ENCODE peak calls at places on chromosomes 12 and 14, in five cellular contexts. One of them, this sample, is unnamed.
A peak's percentile ranks its signal among the peaks of the same experiment; 100 is the strongest.

GRCh38 chr12:76018111-76018510 is 13.5 kb downstream of the PHLDA1 start:
- DNase-seq in K562: no peak
- DNase-seq in suprapubic skin: no peak
- DNase-seq in sigmoid colon: no peak
- DNase-seq in stomach: no peak
- DNase-seq in this sample: no peak

GRCh38 chr12:27542628-27543027 is 18.6 kb downstream of the PPFIBP1 start:
- DNase-seq in sigmoid colon: no peak
- DNase-seq in suprapubic skin: no peak
- DNase-seq in stomach: no peak
- DNase-seq in K562: no peak
- DNase-seq in this sample: no peak

GRCh38 chr14:103057372-103058208 is at the start of gene CDC42BPB:
- DNase-seq in suprapubic skin: peak; percentile 89
- DNase-seq in sigmoid colon: peak; percentile 94
- DNase-seq in K562: peak; percentile 86
- DNase-seq in stomach: peak; percentile 92
- DNase-seq in this sample: peak; percentile 91

GRCh38 chr14:101823511-101824120 is 62.1 kb downstream of the PPP2R5C start:
- DNase-seq in stomach: peak; percentile 49
- DNase-seq in sigmoid colon: peak; percentile 94
- DNase-seq in suprapubic skin: no peak
- DNase-seq in K562: no peak
- DNase-seq in this sample: peak; percentile 60

GRCh38 chr12:55762646-55763045 is 19.7 kb downstream of the GDF11 start:
- DNase-seq in suprapubic skin: no peak
- DNase-seq in stomach: no peak
- DNase-seq in sigmoid colon: no peak
- DNase-seq in K562: no peak
- DNase-seq in this sample: no peak

GRCh38 chr12:113196996-113197395 is 11.5 kb downstream of the RITA1 start:
- DNase-seq in sigmoid colon: peak; percentile 84
- DNase-seq in stomach: peak; percentile 73
- DNase-seq in suprapubic skin: peak; percentile 83
- DNase-seq in K562: peak; percentile 87
- DNase-seq in this sample: peak; percentile 76

GRCh38 chr14:58805605-58806358 is 168.0 kb downstream of the DACT1 start:
- DNase-seq in suprapubic skin: no peak
- DNase-seq in stomach: no peak
- DNase-seq in K562: no peak
- DNase-seq in sigmoid colon: no peak
- DNase-seq in this sample: no peak

GRCh38 chr14:53432378-53432802 is 279.3 kb upstream of the DDHD1 start:
- DNase-seq in K562: peak; percentile 4
- DNase-seq in suprapubic skin: no peak
- DNase-seq in sigmoid colon: no peak
- DNase-seq in stomach: no peak
- DNase-seq in this sample: no peak

GRCh38 chr14:77314539-77314938 is 6.1 kb downstream of the POMT2 start:
- DNase-seq in suprapubic skin: no peak
- DNase-seq in K562: no peak
- DNase-seq in stomach: no peak
- DNase-seq in sigmoid colon: no peak
- DNase-seq in this sample: no peak

GRCh38 chr12:109296431-109296830 is 12.7 kb downstream of the FOXN4 start:
- DNase-seq in suprapubic skin: no peak
- DNase-seq in stomach: no peak
- DNase-seq in K562: no peak
- DNase-seq in sigmoid colon: peak; percentile 39
- DNase-seq in this sample: no peak

GRCh38 chr12:132156145-132156709 is 12.0 kb downstream of the NOC4L start:
- DNase-seq in K562: no peak
- DNase-seq in stomach: no peak
- DNase-seq in suprapubic skin: no peak
- DNase-seq in sigmoid colon: no peak
- DNase-seq in this sample: no peak

GRCh38 chr12:56237552-56237951 is 7.7 kb downstream of the SLC39A5 start:
- DNase-seq in stomach: no peak
- DNase-seq in sigmoid colon: no peak
- DNase-seq in suprapubic skin: no peak
- DNase-seq in K562: no peak
- DNase-seq in this sample: no peak

GRCh38 chr12:47838286-47838931 is 18.7 kb upstream of the HDAC7 start:
- DNase-seq in sigmoid colon: no peak
- DNase-seq in K562: peak; percentile 74
- DNase-seq in stomach: no peak
- DNase-seq in suprapubic skin: peak; percentile 65
- DNase-seq in this sample: no peak

GRCh38 chr14:69413483-69413882 is 15.0 kb downstream of the SLC39A9 start:
- DNase-seq in suprapubic skin: no peak
- DNase-seq in stomach: no peak
- DNase-seq in K562: no peak
- DNase-seq in sigmoid colon: no peak
- DNase-seq in this sample: no peak

GRCh38 chr14:106840258-106840657 is 1313.9 kb downstream of the TMEM121 start:
- DNase-seq in suprapubic skin: no peak
- DNase-seq in sigmoid colon: no peak
- DNase-seq in stomach: no peak
- DNase-seq in K562: no peak
- DNase-seq in this sample: no peak

GRCh38 chr14:90483551-90483950 is 86.7 kb downstream of the CALM1 start:
- DNase-seq in sigmoid colon: no peak
- DNase-seq in suprapubic skin: no peak
- DNase-seq in stomach: peak; percentile 67
- DNase-seq in K562: no peak
- DNase-seq in this sample: peak; percentile 49

GRCh38 chr12:131445184-131445974 is 265.5 kb upstream of the SFSWAP start:
- DNase-seq in K562: no peak
- DNase-seq in suprapubic skin: no peak
- DNase-seq in sigmoid colon: no peak
- DNase-seq in stomach: peak; percentile 15
- DNase-seq in this sample: no peak

GRCh38 chr12:52769946-52770345 is 7.2 kb downstream of the KRT76 start:
- DNase-seq in K562: no peak
- DNase-seq in sigmoid colon: no peak
- DNase-seq in stomach: no peak
- DNase-seq in suprapubic skin: no peak
- DNase-seq in this sample: no peak

GRCh38 chr12:108800591-108800990 is 56.8 kb downstream of the SSH1 start:
- DNase-seq in K562: no peak
- DNase-seq in sigmoid colon: no peak
- DNase-seq in suprapubic skin: no peak
- DNase-seq in stomach: no peak
- DNase-seq in this sample: no peak

GRCh38 chr14:104724981-104725771 is 1.1 kb downstream of the ADSS1 start:
- DNase-seq in suprapubic skin: no peak
- DNase-seq in K562: peak; percentile 30
- DNase-seq in stomach: peak; percentile 45
- DNase-seq in sigmoid colon: no peak
- DNase-seq in this sample: peak; percentile 37

GRCh38 chr14:30443368-30444007 is 115.5 kb upstream of the G2E3 start:
- DNase-seq in sigmoid colon: no peak
- DNase-seq in K562: no peak
- DNase-seq in stomach: no peak
- DNase-seq in suprapubic skin: no peak
- DNase-seq in this sample: no peak

GRCh38 chr12:2376855-2377657 is 324.3 kb downstream of the CACNA1C start:
- DNase-seq in sigmoid colon: peak; percentile 48
- DNase-seq in suprapubic skin: peak; percentile 36
- DNase-seq in K562: no peak
- DNase-seq in stomach: no peak
- DNase-seq in this sample: peak; percentile 18

GRCh38 chr12:127650626-127651025 is 616.3 kb upstream of the TMEM132C start:
- DNase-seq in suprapubic skin: no peak
- DNase-seq in sigmoid colon: no peak
- DNase-seq in K562: no peak
- DNase-seq in stomach: no peak
- DNase-seq in this sample: no peak

DNA sequence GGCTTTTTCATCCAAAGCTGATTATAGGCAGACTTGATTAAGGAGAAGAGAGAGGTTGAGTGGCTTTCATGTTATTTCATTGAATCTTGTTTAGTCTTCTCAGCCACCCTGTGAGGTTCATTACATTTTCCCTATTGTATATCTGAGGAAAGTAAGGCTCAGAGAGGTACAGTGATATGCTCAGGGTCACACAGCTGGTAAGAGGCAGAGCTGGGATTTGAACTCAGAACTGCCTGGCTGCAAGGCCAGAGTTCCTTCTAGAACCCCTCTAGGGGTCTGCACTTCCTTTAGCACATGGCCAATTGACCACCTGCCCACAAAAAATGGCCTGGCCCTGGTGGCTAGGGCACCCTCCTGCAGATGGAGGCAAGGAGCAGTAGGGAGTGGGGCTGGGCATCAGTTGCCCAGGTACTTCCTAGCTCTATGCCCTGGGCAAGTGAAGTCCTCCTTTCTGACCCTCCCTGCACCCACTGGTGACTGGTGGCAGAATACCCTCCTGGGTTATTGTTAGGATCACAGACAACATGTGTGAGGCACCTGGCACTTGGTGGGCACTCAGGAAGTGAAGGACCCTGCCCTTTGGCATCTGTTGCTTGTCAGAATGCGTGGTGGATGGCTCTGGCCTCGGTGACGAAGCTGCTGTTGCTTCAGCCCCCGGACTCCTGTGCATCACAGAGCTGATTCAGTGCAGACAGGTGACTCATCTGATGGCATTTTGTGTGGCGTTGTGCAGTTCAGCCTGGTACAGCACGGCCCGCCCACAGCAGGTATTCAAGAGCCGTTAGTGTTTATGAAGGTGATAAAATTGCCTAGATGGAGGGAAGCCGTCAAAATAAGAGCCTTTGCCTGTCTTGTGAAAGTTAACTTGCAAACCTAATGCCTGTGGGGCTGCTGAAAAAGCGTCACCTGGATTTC is 115.8 kb downstream of the SLC25A47 start:
- DNase-seq in K562: no peak
- DNase-seq in sigmoid colon: peak; percentile 48
- DNase-seq in suprapubic skin: no peak
- DNase-seq in stomach: peak; percentile 42
- DNase-seq in this sample: peak; percentile 87
- TF ChIP-seq POLR2AphosphoS5 in K562: no peak
- TF ChIP-seq POLR2AphosphoS5 in sigmoid colon: no peak
- TF ChIP-seq POLR2AphosphoS5 in suprapubic skin: no peak
- TF ChIP-seq POLR2AphosphoS5 in stomach: no peak
- TF ChIP-seq POLR2AphosphoS5 in this sample: peak; percentile 77

GRCh38 chr12:62372134-62372533 is 94.5 kb upstream of the MON2 start:
- DNase-seq in suprapubic skin: no peak
- DNase-seq in sigmoid colon: no peak
- DNase-seq in K562: no peak
- DNase-seq in stomach: no peak
- DNase-seq in this sample: no peak

GRCh38 chr12:62375603-62376002 is 91.0 kb upstream of the MON2 start:
- DNase-seq in sigmoid colon: no peak
- DNase-seq in suprapubic skin: no peak
- DNase-seq in stomach: no peak
- DNase-seq in K562: no peak
- DNase-seq in this sample: no peak

GRCh38 chr12:62371661-62372060 is 95.0 kb upstream of the MON2 start:
- DNase-seq in stomach: no peak
- DNase-seq in sigmoid colon: no peak
- DNase-seq in suprapubic skin: no peak
- DNase-seq in K562: no peak
- DNase-seq in this sample: no peak

GRCh38 chr12:62370189-62370588 is 96.4 kb upstream of the MON2 start:
- DNase-seq in stomach: no peak
- DNase-seq in suprapubic skin: no peak
- DNase-seq in K562: no peak
- DNase-seq in sigmoid colon: no peak
- DNase-seq in this sample: no peak

GRCh38 chr12:62372825-62373224 is 93.8 kb upstream of the MON2 start:
- DNase-seq in stomach: no peak
- DNase-seq in K562: no peak
- DNase-seq in sigmoid colon: no peak
- DNase-seq in suprapubic skin: no peak
- DNase-seq in this sample: no peak
- H3K4me3 ChIP-seq in stomach: no peak overlapping the region
- H3K4me3 ChIP-seq in K562: no peak overlapping the region
- H3K4me3 ChIP-seq in sigmoid colon: no peak overlapping the region
- H3K4me3 ChIP-seq in suprapubic skin: no peak overlapping the region
- H3K4me3 ChIP-seq in this sample: no peak overlapping the region

DNA sequence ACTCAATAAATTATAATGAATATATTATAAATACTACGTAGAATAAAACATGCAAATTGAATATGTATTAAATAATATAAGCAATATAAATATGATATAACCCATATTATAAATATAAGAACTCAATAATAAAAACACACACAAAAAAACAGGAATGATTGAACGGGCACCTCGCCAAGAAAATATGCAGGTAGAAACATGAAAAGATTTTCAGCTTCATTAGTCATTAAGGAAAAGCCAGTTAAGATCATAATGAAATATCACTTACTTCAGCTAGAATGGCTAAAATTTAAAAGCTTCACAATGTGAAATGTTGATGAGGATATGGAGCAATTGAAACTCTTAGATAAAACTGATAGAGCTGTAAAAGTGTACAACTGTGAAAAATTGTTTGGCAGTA is 17.8 kb upstream of the SEL1L start:
- DNase-seq in sigmoid colon: no peak
- DNase-seq in stomach: no peak
- DNase-seq in K562: no peak
- DNase-seq in suprapubic skin: no peak
- DNase-seq in this sample: no peak
- H3K27ac ChIP-seq in sigmoid colon: no peak overlapping the region
- H3K27ac ChIP-seq in stomach: no peak overlapping the region
- H3K27ac ChIP-seq in K562: no peak overlapping the region
- H3K27ac ChIP-seq in suprapubic skin: no peak overlapping the region
- H3K27ac ChIP-seq in this sample: no peak overlapping the region

GRCh38 chr12:93009533-93009932 is 80.4 kb upstream of the EEA1 start:
- DNase-seq in sigmoid colon: no peak
- DNase-seq in suprapubic skin: no peak
- DNase-seq in stomach: no peak
- DNase-seq in K562: no peak
- DNase-seq in this sample: no peak
- TF ChIP-seq POLR2AphosphoS5 in sigmoid colon: no peak
- TF ChIP-seq POLR2AphosphoS5 in suprapubic skin: no peak
- TF ChIP-seq POLR2AphosphoS5 in stomach: no peak
- TF ChIP-seq POLR2AphosphoS5 in K562: no peak
- TF ChIP-seq POLR2AphosphoS5 in this sample: no peak

GRCh38 chr14:65411656-65412188 is 808 bp upstream of the FUT8 start:
- DNase-seq in stomach: peak; percentile 94
- DNase-seq in suprapubic skin: peak; percentile 95
- DNase-seq in K562: peak; percentile 80
- DNase-seq in sigmoid colon: peak; percentile 96
- DNase-seq in this sample: peak; percentile 93

GRCh38 chr14:65412881-65413738 is 580 bp downstream of the FUT8 start:
- DNase-seq in sigmoid colon: peak; percentile 86
- DNase-seq in suprapubic skin: peak; percentile 82
- DNase-seq in K562: no peak
- DNase-seq in stomach: peak; percentile 74
- DNase-seq in this sample: peak; percentile 77

GRCh38 chr14:65412189-65412846 is at the start of gene FUT8:
- DNase-seq in K562: peak; percentile 47
- DNase-seq in stomach: peak; percentile 98
- DNase-seq in suprapubic skin: peak; percentile 95
- DNase-seq in sigmoid colon: peak; percentile 98
- DNase-seq in this sample: peak; percentile 96

GRCh38 chr14:65408113-65408512 is 4.4 kb upstream of the FUT8 start:
- DNase-seq in sigmoid colon: no peak
- DNase-seq in suprapubic skin: no peak
- DNase-seq in stomach: no peak
- DNase-seq in K562: no peak
- DNase-seq in this sample: no peak

GRCh38 chr14:65410640-65411039 is 1.9 kb upstream of the FUT8 start:
- DNase-seq in K562: no peak
- DNase-seq in suprapubic skin: no peak
- DNase-seq in sigmoid colon: no peak
- DNase-seq in stomach: no peak
- DNase-seq in this sample: no peak
- H3K4me3 ChIP-seq in K562: no peak overlapping the region
- H3K4me3 ChIP-seq in suprapubic skin: no peak overlapping the region
- H3K4me3 ChIP-seq in sigmoid colon: no peak overlapping the region
- H3K4me3 ChIP-seq in stomach: no peak overlapping the region
- H3K4me3 ChIP-seq in this sample: no peak overlapping the region